ENCODE peak calls at places on chromosome 1, in five cellular contexts. P is GM12891, O is DMS153, V is HS-5, T is fibroblast of mammary gland. U is an unnamed sample.

GRCh38 chr1:231062500-231063270 is 22.6 kb upstream of the FAM89A start:
- DNase-seq in P (no peak), O (no peak), V (no peak), T (no peak), U (no peak)

GRCh38 chr1:167012570-167012969 is 23.5 kb downstream of the MAEL start:
- DNase-seq in P (no peak), O (no peak), V (no peak), T (no peak), U (no peak)

GRCh38 chr1:240763771-240764170 is 151.8 kb upstream of the GREM2 start:
- DNase-seq in P (no peak), O (no peak), V (no peak), T (no peak), U (no peak)

GRCh38 chr1:200888349-200888838 is 6.3 kb upstream of the INAVA start:
- DNase-seq in P (peak), O (no peak), V (no peak), T (no peak), U (no peak)

GRCh38 chr1:179369751-179370341 is 4.1 kb downstream of the AXDND1 start:
- DNase-seq in P (peak), O (peak), V (peak), T (peak), U (peak)

GRCh38 chr1:84550826-84551225 is 23.4 kb downstream of the CTBS start:
- DNase-seq in P (no peak), O (no peak), V (no peak), T (peak), U (peak)

GRCh38 chr1:157495285-157495684 is 57.0 kb downstream of the FCRL5 start:
- DNase-seq in P (no peak), O (no peak), V (no peak), T (no peak), U (no peak)

GRCh38 chr1:225468270-225469020 is 40.6 kb upstream of the LBR start:
- DNase-seq in P (no peak), O (no peak), V (no peak), T (no peak), U (no peak)

GRCh38 chr1:74578101-74578500 is 65.7 kb upstream of the LRRC53 start:
- DNase-seq in P (no peak), O (no peak), V (no peak), T (no peak), U (no peak)

GRCh38 chr1:110829955-110830553 is 42.9 kb upstream of the CD53 start:
- DNase-seq in P (no peak), O (peak), V (no peak), T (peak), U (peak)

GRCh38 chr1:11538886-11539285 is 59.9 kb downstream of the DISP3 start:
- DNase-seq in P (no peak), O (no peak), V (no peak), T (no peak), U (no peak)

GRCh38 chr1:245710961-245711903 is 556.4 kb downstream of the KIF26B start:
- DNase-seq in P (no peak), O (no peak), V (no peak), T (no peak), U (no peak)

GRCh38 chr1:18294437-18295176 is 186.1 kb upstream of the KLHDC7A start:
- DNase-seq in P (no peak), O (no peak), V (no peak), T (no peak), U (no peak)

GRCh38 chr1:11481019-11481418 is 2.1 kb downstream of the DISP3 start:
- DNase-seq in P (no peak), O (no peak), V (no peak), T (no peak), U (no peak)

GRCh38 chr1:37176269-37176668 is 142.0 kb upstream of the GRIK3 start:
- DNase-seq in P (no peak), O (no peak), V (no peak), T (no peak), U (no peak)

GRCh38 chr1:205545001-205545919 is 40.8 kb downstream of the CDK18 start:
- DNase-seq in P (no peak), O (no peak), V (no peak), T (no peak), U (no peak)

U was measured in SK-MEL-5.